ENCODE peak calls at places on chromosomes 13 and 19, in four cellular contexts. B is SK-N-SH, U is heart left ventricle, W is RWPE1. A is an unnamed sample.

GRCh38 chr19:10454267-10454666 is 33.9 kb downstream of the PDE4A start:
- DNase-seq in B (peak), U (no peak), W (no peak), A (no peak)

GRCh38 chr19:35120492-35120891 is 4.9 kb downstream of the FXYD3 start:
- DNase-seq in U (no peak), B (no peak), W (peak), A (peak)

GRCh38 chr13:91741925-91742324 is 343.5 kb downstream of the GPC5 start:
- DNase-seq in U (no peak), W (no peak), B (no peak), A (no peak)

GRCh38 chr19:31232220-31232619 is 117.0 kb downstream of the TSHZ3 start:
- DNase-seq in B (no peak), U (no peak), W (no peak), A (no peak)

GRCh38 chr13:23455401-23456185 is 22.1 kb upstream of the SACS start:
- DNase-seq in B (no peak), U (no peak), W (no peak), A (peak)

GRCh38 chr13:93388701-93389100 is 162.1 kb downstream of the GPC6 start:
- DNase-seq in B (no peak), W (no peak), U (no peak), A (peak)

GRCh38 chr13:30735025-30735967 is at the start of gene ALOX5AP:
- DNase-seq in W (no peak), B (no peak), U (no peak), A (no peak)

GRCh38 chr19:31543456-31543855 is 194.2 kb upstream of the TSHZ3 start:
- DNase-seq in W (no peak), U (no peak), B (no peak), A (no peak)

GRCh38 chr13:101121608-101122007 is 294.7 kb downstream of the NALCN start:
- DNase-seq in W (no peak), B (no peak), U (no peak), A (no peak)

GRCh38 chr13:25489238-25489637 is 117.5 kb downstream of the ATP8A2 start:
- DNase-seq in W (no peak), U (no peak), B (no peak), A (no peak)

GRCh38 chr13:67148219-67148583 is 81.9 kb downstream of the PCDH9 start:
- DNase-seq in W (peak), B (no peak), U (no peak), A (peak)

GRCh38 chr13:92122454-92122853 is 724.0 kb downstream of the GPC5 start:
- DNase-seq in B (no peak), U (no peak), W (no peak), A (peak)

GRCh38 chr19:49459388-49459787 is 6.4 kb downstream of the ALDH16A1 start:
- DNase-seq in W (no peak), B (peak), U (no peak), A (no peak)

GRCh38 chr13:111917901-111918300 is 149.0 kb upstream of the SOX1 start:
- DNase-seq in U (no peak), W (no peak), B (no peak), A (no peak)

GRCh38 chr19:17847538-17848366 is at the start of gene JAK3:
- DNase-seq in W (no peak), U (peak), B (peak), A (no peak)

GRCh38 chr19:47813304-47813994 is 8.3 kb upstream of the CRX start:
- DNase-seq in W (peak), B (peak), U (peak), A (peak)

GRCh38 chr19:30516586-30516985 is 144.4 kb downstream of the ZNF536 start:
- DNase-seq in B (no peak), W (no peak), U (no peak), A (no peak)

GRCh38 chr19:38277969-38278680 is 13.8 kb downstream of the SPINT2 start:
- DNase-seq in B (peak), U (no peak), W (no peak), A (no peak)
- H3K27ac ChIP-seq in B (peak), U (peak), W (peak), A (peak)

GRCh38 chr13:41621716-41622508 is 164.6 kb downstream of the RGCC start:
- DNase-seq in W (no peak), B (no peak), U (no peak), A (no peak)

GRCh38 chr13:41627425-41627824 is 170.1 kb downstream of the RGCC start:
- DNase-seq in U (no peak), B (no peak), W (no peak), A (no peak)

GRCh38 chr13:41622545-41623429 is 165.4 kb downstream of the RGCC start:
- DNase-seq in U (no peak), W (peak), B (no peak), A (no peak)
- H3K27ac ChIP-seq in U (peak), W (no peak), B (no peak), A (no peak)

DNA sequence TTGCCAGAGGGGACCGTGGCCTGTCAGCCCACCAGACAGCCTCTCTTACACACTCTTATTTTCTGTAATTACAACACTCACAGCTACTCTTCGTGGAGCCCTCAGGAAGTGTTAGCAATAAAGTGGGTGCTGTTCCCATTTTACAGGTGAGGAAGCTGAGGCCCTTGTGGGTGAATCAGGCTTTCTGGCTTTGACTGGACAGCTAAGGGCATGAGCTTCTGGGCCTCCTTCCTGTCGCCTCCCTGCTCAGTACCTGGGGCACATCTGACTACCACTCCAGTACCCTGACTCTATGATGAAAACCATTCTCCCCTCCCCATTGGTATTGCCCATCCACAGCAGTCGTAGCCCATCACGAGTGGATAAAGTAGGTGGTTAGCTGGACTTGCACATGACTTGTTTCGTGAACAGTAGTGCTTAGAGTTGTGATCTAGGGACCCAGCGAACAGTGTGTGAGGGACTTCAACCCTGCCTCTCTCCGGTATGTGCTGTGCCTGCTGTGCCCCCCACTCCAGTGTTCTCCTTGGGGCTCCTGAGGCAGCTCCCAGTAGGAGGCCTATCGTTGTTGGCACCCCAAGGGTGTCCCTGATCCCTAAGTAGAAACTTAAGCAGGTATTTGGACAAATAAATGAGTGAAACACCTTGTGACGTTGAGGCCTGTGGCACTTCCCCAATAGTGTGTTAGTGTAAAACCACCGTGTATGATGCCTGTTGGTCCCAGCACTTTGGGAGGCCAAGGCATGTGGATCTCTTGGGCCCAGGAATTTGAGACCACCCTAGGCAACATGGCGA is 38.6 kb downstream of the GATAD2A start:
- DNase-seq in U (no peak), B (no peak), W (no peak), A (no peak)
- H3K27ac ChIP-seq in U (no peak), B (no peak), W (peak), A (no peak)

GRCh38 chr19:38262585-38263268 is 1.6 kb upstream of the SPINT2 start:
- DNase-seq in B (no peak), U (no peak), W (peak), A (no peak)
- H3K27ac ChIP-seq in B (no peak), U (no peak), W (no peak), A (no peak)

DNA sequence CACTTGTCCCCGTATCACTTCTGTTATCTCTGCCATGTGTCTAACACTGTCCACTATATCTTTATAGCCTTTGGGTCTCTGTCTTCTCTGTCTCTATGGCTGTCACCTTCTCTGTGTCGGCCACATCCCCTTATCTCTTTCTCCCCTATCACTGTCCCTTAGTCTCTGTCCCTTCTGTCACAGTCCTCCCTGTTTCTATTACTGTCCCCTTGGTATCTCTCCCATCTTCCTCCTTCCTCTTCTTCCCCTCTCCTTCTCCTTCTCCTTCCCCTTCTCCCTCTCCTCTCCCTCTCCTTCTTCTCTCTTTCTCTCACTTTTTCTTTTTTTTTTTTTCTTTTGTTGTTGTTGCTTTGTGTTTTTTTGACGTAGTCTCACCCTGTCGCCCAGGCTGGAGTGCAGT is 34.7 kb upstream of the LRRC4B start:
- DNase-seq in U (no peak), W (no peak), B (no peak), A (no peak)
- H3K27ac ChIP-seq in U (no peak), W (no peak), B (no peak), A (no peak)

DNA sequence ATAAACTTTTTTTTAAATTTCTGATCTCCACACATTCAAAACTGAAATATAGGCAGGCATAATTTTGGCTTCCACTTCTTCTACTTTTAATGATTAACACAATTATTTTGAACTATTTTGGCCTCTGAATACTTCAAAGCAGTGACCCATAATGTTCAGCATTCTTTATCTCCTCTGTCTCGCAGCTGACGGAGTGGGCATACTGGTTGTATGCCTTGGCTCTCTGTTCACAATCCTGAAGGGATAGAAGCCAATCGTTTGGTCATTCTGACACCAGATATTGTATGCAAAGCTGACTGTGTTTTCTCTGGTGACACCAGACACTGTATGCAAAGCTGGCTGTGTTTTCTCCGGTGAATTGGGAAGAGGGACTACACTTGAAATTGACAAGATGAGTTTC is 833.0 kb downstream of the EFNB2 start:
- DNase-seq in B (no peak), U (no peak), W (no peak), A (no peak)
- H3K27ac ChIP-seq in B (no peak), U (no peak), W (no peak), A (no peak)